ENCODE peak calls at places on chromosomes 6 and 20, in six cellular contexts. F is foreskin fibroblast, Q is erythroblast, X is fibroblast of villous mesenchyme, H is NCI-H774, I is RWPE1. L is an unnamed sample.

GRCh38 chr6:158185729-158186456 is 17.7 kb downstream of the GTF2H5 start:
- DNase-seq in F (peak), Q (no peak), X (peak), H (no peak), I (peak), L (peak)

GRCh38 chr20:4571759-4572531 is 149.8 kb upstream of the PRND start:
- DNase-seq in F (no peak), Q (no peak), X (peak), H (no peak), I (no peak), L (no peak)

GRCh38 chr6:158057213-158057987 is 75.7 kb downstream of the SYNJ2 start:
- DNase-seq in F (peak), Q (peak), X (peak), H (no peak), I (peak), L (peak)

GRCh38 chr6:113630738-113631535 is 226.2 kb upstream of the MARCKS start:
- DNase-seq in F (peak), Q (no peak), X (peak), H (no peak), I (no peak), L (peak)

GRCh38 chr6:159884720-159885119 is 6.1 kb upstream of the MAS1 start:
- DNase-seq in F (no peak), Q (no peak), X (no peak), H (no peak), I (no peak), L (no peak)

GRCh38 chr20:4122931-4123330 is 107.6 kb upstream of the RNF24 start:
- DNase-seq in F (no peak), Q (no peak), X (no peak), H (no peak), I (no peak), L (no peak)

GRCh38 chr6:99013145-99013544 is 65.4 kb upstream of the FBXL4 start:
- DNase-seq in F (peak), Q (peak), X (peak), H (no peak), I (peak), L (peak)

GRCh38 chr6:30450908-30451818 is 38.1 kb upstream of the HLA-E start:
- DNase-seq in F (peak), Q (no peak), X (peak), H (no peak), I (no peak), L (peak)

GRCh38 chr20:43942661-43943285 is 28.1 kb downstream of the TOX2 start:
- DNase-seq in F (peak), Q (no peak), X (peak), H (peak), I (peak), L (peak)

GRCh38 chr6:7201732-7202541 is 94.2 kb downstream of the RREB1 start:
- DNase-seq in F (no peak), Q (peak), X (no peak), H (no peak), I (no peak), L (no peak)

GRCh38 chr20:33832113-33832853 is 21.1 kb downstream of the CHMP4B start:
- DNase-seq in F (no peak), Q (no peak), X (no peak), H (no peak), I (no peak), L (no peak)

GRCh38 chr6:12049165-12049564 is 37.1 kb downstream of the HIVEP1 start:
- DNase-seq in F (no peak), Q (no peak), X (no peak), H (no peak), I (no peak), L (no peak)

GRCh38 chr6:144033816-144034540 is 25.9 kb upstream of the PLAGL1 start:
- DNase-seq in F (peak), Q (peak), X (peak), H (no peak), I (peak), L (peak)

GRCh38 chr6:170529839-170530520 is 23.1 kb downstream of the PSMB1 start:
- DNase-seq in F (peak), Q (peak), X (peak), H (peak), I (peak), L (peak)

GRCh38 chr6:84284428-84285033 is 57.1 kb upstream of the CEP162 start:
- DNase-seq in F (no peak), Q (peak), X (peak), H (no peak), I (no peak), L (peak)

GRCh38 chr20:8693709-8694108 is 375.2 kb upstream of the PLCB4 start:
- DNase-seq in F (peak), Q (no peak), X (peak), H (no peak), I (peak), L (peak)

GRCh38 chr6:29554764-29555163 is 4.8 kb downstream of the UBD start:
- DNase-seq in F (no peak), Q (no peak), X (no peak), H (no peak), I (no peak), L (no peak)

GRCh38 chr20:37827605-37828004 is 75.3 kb upstream of the VSTM2L start:
- DNase-seq in F (no peak), Q (no peak), X (no peak), H (no peak), I (no peak), L (no peak)

GRCh38 chr6:116251568-116252384 is 2.1 kb downstream of the TSPYL4 start:
- DNase-seq in F (peak), Q (peak), X (peak), H (no peak), I (no peak), L (peak)

GRCh38 chr20:45347936-45348809 is at the start of gene SDC4:
- DNase-seq in F (peak), Q (peak), X (peak), H (peak), I (peak), L (peak)

GRCh38 chr6:127186889-127187288 is 68.4 kb downstream of the RSPO3 start:
- DNase-seq in F (no peak), Q (peak), X (no peak), H (no peak), I (no peak), L (no peak)

GRCh38 chr6:169236988-169237387 is 16.7 kb downstream of the THBS2 start:
- DNase-seq in F (no peak), Q (no peak), X (no peak), H (no peak), I (no peak), L (no peak)

GRCh38 chr6:109794201-109794926 is 103.3 kb downstream of the FIG4 start:
- DNase-seq in F (peak), Q (no peak), X (peak), H (peak), I (peak), L (peak)

GRCh38 chr20:54340667-54341081 is 132.8 kb downstream of the PFDN4 start:
- DNase-seq in F (peak), Q (no peak), X (peak), H (no peak), I (peak), L (no peak)

GRCh38 chr6:130625825-130626500 is 201.2 kb upstream of the SMLR1 start:
- DNase-seq in F (peak), Q (no peak), X (peak), H (no peak), I (peak), L (peak)

GRCh38 chr6:53119772-53120409 is 28.8 kb downstream of the GCM1 start:
- DNase-seq in F (peak), Q (no peak), X (peak), H (peak), I (peak), L (peak)

GRCh38 chr20:10565191-10565921 is 108.4 kb downstream of the JAG1 start:
- DNase-seq in F (peak), Q (no peak), X (peak), H (no peak), I (no peak), L (peak)

L was measured in mesenchymal stem cell.